ENCODE peak calls at places on chromosome 16, in six cellular contexts. Q, L, K, O, Z and U are unnamed samples.

GRCh38 chr16:16071631-16072244 is 122.3 kb downstream of the ABCC1 start:
- DNase-seq in Z (peak; percentile 34), K (peak; percentile 53), L (no peak), Q (peak; percentile 78), O (no peak), U (no peak)

GRCh38 chr16:11014159-11014558 is 69.8 kb downstream of the CLEC16A start:
- DNase-seq in Q (peak; percentile 31), Z (no peak), K (no peak), O (no peak), L (no peak), U (peak; percentile 44)

GRCh38 chr16:1534021-1535020 is 855 bp downstream of the TMEM204 start:
- DNase-seq in O (no peak), K (no peak), Q (peak; percentile 24), L (no peak), Z (no peak), U (no peak)

GRCh38 chr16:66487580-66488235 is 60.6 kb downstream of the BEAN1 start:
- DNase-seq in K (no peak), O (no peak), L (no peak), Z (no peak), Q (peak; percentile 37), U (no peak)

GRCh38 chr16:81509404-81509803 is 64.8 kb downstream of the CMIP start:
- DNase-seq in Q (no peak), Z (no peak), L (no peak), O (peak; percentile 16), K (no peak), U (no peak)

GRCh38 chr16:23687034-23687808 is 8.5 kb downstream of the PLK1 start:
- DNase-seq in Z (no peak), L (no peak), Q (no peak), K (no peak), O (no peak), U (no peak)

GRCh38 chr16:901149-901548 is 69.6 kb downstream of the LMF1 start:
- DNase-seq in Z (no peak), Q (no peak), L (no peak), K (no peak), O (no peak), U (no peak)

GRCh38 chr16:80200079-80200478 is 340.7 kb upstream of the DYNLRB2 start:
- DNase-seq in O (no peak), Z (no peak), K (no peak), Q (no peak), L (no peak), U (no peak)

GRCh38 chr16:11034481-11034931 is 90.1 kb downstream of the CLEC16A start:
- DNase-seq in K (no peak), O (no peak), Q (peak; percentile 32), L (no peak), Z (no peak), U (no peak)

GRCh38 chr16:72561-73537 is at the start of gene RHBDF1:
- DNase-seq in Q (peak; percentile 70), Z (peak; percentile 45), K (peak; percentile 78), L (peak; percentile 79), O (no peak), U (peak; percentile 68)

GRCh38 chr16:89115216-89115949 is 21.7 kb downstream of the ACSF3 start:
- DNase-seq in K (peak; percentile 82), Q (peak; percentile 37), Z (peak; percentile 60), O (peak; percentile 86), L (no peak), U (peak; percentile 63)

GRCh38 chr16:47721016-47721673 is 260.0 kb downstream of the PHKB start:
- DNase-seq in K (no peak), L (no peak), O (no peak), Z (no peak), Q (no peak), U (peak; percentile 39)

GRCh38 chr16:50570808-50571598 is 22.8 kb downstream of the NKD1 start:
- DNase-seq in K (no peak), O (no peak), Q (no peak), L (no peak), Z (no peak), U (no peak)

GRCh38 chr16:997440-998051 is 16.0 kb downstream of the SOX8 start:
- DNase-seq in Z (no peak), L (no peak), O (no peak), Q (peak; percentile 72), K (peak; percentile 54), U (no peak)

GRCh38 chr16:90077757-90078593 is 844 bp upstream of the PRDM7 start:
- DNase-seq in O (no peak), K (no peak), Z (peak; percentile 15), L (peak; percentile 14), Q (peak; percentile 40), U (peak; percentile 27)

GRCh38 chr16:89409161-89409711 is 81.1 kb downstream of the ANKRD11 start:
- DNase-seq in K (no peak), O (no peak), L (no peak), Z (no peak), Q (peak; percentile 24), U (peak; percentile 83)

GRCh38 chr16:19289805-19290490 is 4.4 kb downstream of the CLEC19A start:
- DNase-seq in O (no peak), K (no peak), Z (no peak), Q (no peak), L (peak; percentile 16), U (no peak)

GRCh38 chr16:80932725-80933124 is 74.0 kb downstream of the CMC2 start:
- DNase-seq in O (peak; percentile 62), Q (peak; percentile 93), K (peak; percentile 62), L (peak; percentile 37), Z (peak; percentile 63), U (peak; percentile 91)

GRCh38 chr16:23952128-23953041 is 116.6 kb downstream of the PRKCB start:
- DNase-seq in Q (no peak), Z (peak; percentile 16), K (no peak), L (peak; percentile 22), O (no peak), U (no peak)

GRCh38 chr16:79316004-79316458 is 284.5 kb downstream of the MAF start:
- DNase-seq in O (no peak), Q (no peak), L (no peak), K (no peak), Z (no peak), U (no peak)

GRCh38 chr16:28181557-28181914 is 30.2 kb downstream of the XPO6 start:
- DNase-seq in Z (peak; percentile 75), K (peak; percentile 18), L (no peak), Q (peak; percentile 91), O (no peak), U (peak; percentile 82)

GRCh38 chr16:85399583-85400284 is 213.4 kb upstream of the GSE1 start:
- DNase-seq in O (peak; percentile 30), Z (peak; percentile 5), Q (no peak), L (no peak), K (no peak), U (no peak)

GRCh38 chr16:55392701-55393100 is 68.7 kb downstream of the IRX6 start:
- DNase-seq in Z (no peak), Q (no peak), O (no peak), K (no peak), L (no peak), U (peak; percentile 23)

GRCh38 chr16:4407543-4408322 is 8.7 kb downstream of the CORO7 start:
- DNase-seq in K (no peak), L (no peak), O (no peak), Z (no peak), Q (peak; percentile 32), U (no peak)

GRCh38 chr16:29943846-29944669 is 17.8 kb upstream of the TMEM219 start:
- DNase-seq in Q (peak; percentile 97), K (no peak), L (no peak), Z (peak; percentile 80), O (no peak), U (peak; percentile 98)
- TF ChIP-seq CTCF in Q (peak; percentile 25), K (no peak), L (peak; percentile 69), Z (peak; percentile 10), O (no peak), U (peak; percentile 35)

DNA sequence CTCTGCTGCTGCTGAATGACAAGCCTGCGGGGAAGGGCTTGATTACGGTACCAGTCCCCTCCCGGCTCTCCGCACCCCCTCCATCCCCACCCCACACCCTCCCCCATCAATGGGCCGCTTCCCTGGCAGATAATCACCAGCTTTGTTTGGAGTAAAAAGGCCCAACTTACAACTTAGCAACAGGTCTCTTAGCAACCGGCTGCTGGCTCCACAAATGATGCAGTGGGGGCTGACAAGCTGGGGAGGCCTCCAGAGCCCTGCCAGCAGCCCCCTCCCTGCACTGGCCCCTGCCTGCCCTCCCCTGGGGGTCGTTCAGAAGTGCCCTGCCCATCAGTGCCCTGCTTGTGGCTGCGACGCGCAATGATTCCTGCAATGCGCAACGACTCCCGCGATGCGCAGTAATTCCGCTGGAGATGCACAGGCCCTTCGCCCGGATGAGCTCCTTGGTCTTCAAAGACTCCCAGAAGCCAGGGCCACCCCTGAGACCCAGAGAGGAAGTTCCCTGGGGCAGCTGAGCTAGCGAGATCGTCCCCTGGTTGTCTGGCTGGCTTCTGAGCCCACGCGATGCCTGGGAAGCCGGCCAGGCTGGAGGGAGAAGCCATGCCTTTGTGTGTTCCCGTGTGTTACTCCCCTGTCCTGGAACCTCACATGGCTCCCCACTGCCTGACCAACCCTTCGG is 23.3 kb downstream of the CPNE2 start:
- DNase-seq in L (peak; percentile 70), K (peak; percentile 81), O (no peak), Z (peak; percentile 69), Q (peak; percentile 75), U (no peak)
- H3K4me3 ChIP-seq in L (no peak overlapping the region), K (no peak overlapping the region), O (no peak overlapping the region), Z (no peak overlapping the region), Q (no peak overlapping the region), U (no peak overlapping the region)

GRCh38 chr16:57946181-57946801 is 24.6 kb downstream of the CNGB1 start:
- DNase-seq in L (peak; percentile 53), K (no peak), O (peak; percentile 17), Z (no peak), Q (no peak), U (no peak)

GRCh38 chr16:57949013-57949412 is 21.9 kb downstream of the CNGB1 start:
- DNase-seq in Q (no peak), K (no peak), L (no peak), O (peak; percentile 33), Z (no peak), U (no peak)

GRCh38 chr16:57944961-57945739 is 25.8 kb downstream of the CNGB1 start:
- DNase-seq in O (peak; percentile 17), Z (no peak), L (no peak), K (no peak), Q (no peak), U (no peak)

GRCh38 chr16:57948027-57948426 is 22.9 kb downstream of the CNGB1 start:
- DNase-seq in Z (no peak), O (peak; percentile 7), K (no peak), L (no peak), Q (no peak), U (no peak)

GRCh38 chr16:57945740-57946138 is 25.2 kb downstream of the CNGB1 start:
- DNase-seq in Z (no peak), O (peak; percentile 22), K (no peak), L (no peak), Q (peak; percentile 11), U (peak; percentile 54)
- TF ChIP-seq CTCF in Z (no peak), O (no peak), K (no peak), L (no peak), Q (peak; percentile 32), U (peak; percentile 32)

GRCh38 chr16:3086596-3087242 is 12.4 kb downstream of the ZSCAN10 start:
- DNase-seq in O (no peak), K (no peak), L (no peak), Z (no peak), Q (peak; percentile 7), U (no peak)

GRCh38 chr16:3084969-3085670 is 14.0 kb downstream of the ZSCAN10 start:
- DNase-seq in O (no peak), L (no peak), Q (no peak), Z (no peak), K (no peak), U (no peak)

GRCh38 chr16:3087836-3088235 is 11.3 kb downstream of the ZSCAN10 start:
- DNase-seq in L (no peak), Z (no peak), K (peak; percentile 59), O (no peak), Q (no peak), U (no peak)

GRCh38 chr16:3087243-3087791 is 11.8 kb downstream of the ZSCAN10 start:
- DNase-seq in Q (peak; percentile 32), O (peak; percentile 68), Z (peak; percentile 33), L (no peak), K (peak; percentile 62), U (no peak)

GRCh38 chr16:3085868-3086595 is 13.1 kb downstream of the ZSCAN10 start:
- DNase-seq in Q (no peak), O (no peak), K (no peak), L (no peak), Z (no peak), U (no peak)
- H3K4me3 ChIP-seq in Q (no peak overlapping the region), O (peak overlapping the region; percentile 34), K (peak overlapping the region; percentile 62), L (no peak overlapping the region), Z (no peak overlapping the region), U (no peak overlapping the region)